ENCODE peak calls at places on chromosome 1, in eight cellular contexts. L is hypothalamus; Z is NCI-H2171; D is uterus; R is EH; J is activated CD8-positive, alpha-beta T cell treated with anti-CD3 and anti-CD28 coated beads for 36 hours; P is mesothelial cell of epicardium; I is H9. K is an unnamed sample.

GRCh38 chr1:97571760-97572159 is 349.1 kb downstream of the DPYD start:
- DNase-seq in L (no peak), Z (no peak), D (no peak), R (peak; percentile 31), J (no peak), P (no peak), I (no peak), K (no peak)

GRCh38 chr1:17874665-17875064 is 119.5 kb downstream of the ACTL8 start:
- DNase-seq in L (no peak), Z (no peak), D (no peak), R (peak; percentile 97), J (no peak), P (no peak), I (no peak), K (peak; percentile 65)

GRCh38 chr1:51231121-51231520 is 5.0 kb upstream of the RNF11 start:
- DNase-seq in L (no peak), Z (no peak), D (no peak), R (peak; percentile 21), J (no peak), P (no peak), I (no peak), K (no peak)

GRCh38 chr1:54980528-54981241 is at the start of gene TMEM61:
- DNase-seq in L (peak; percentile 10), Z (no peak), D (no peak), R (no peak), J (no peak), P (peak; percentile 41), I (peak; percentile 56), K (peak; percentile 72)

GRCh38 chr1:230087034-230087721 is 20.1 kb downstream of the GALNT2 start:
- DNase-seq in L (no peak), Z (peak; percentile 87), D (no peak), R (no peak), J (no peak), P (no peak), I (peak; percentile 8), K (no peak)

GRCh38 chr1:211828584-211829342 is 1.8 kb downstream of the LPGAT1 start:
- DNase-seq in L (no peak), Z (no peak), D (no peak), R (no peak), J (no peak), P (no peak), I (no peak), K (no peak)

GRCh38 chr1:238648296-238648695 is 738.1 kb upstream of the CHRM3 start:
- DNase-seq in L (no peak), Z (no peak), D (no peak), R (no peak), J (no peak), P (no peak), I (no peak), K (no peak)

GRCh38 chr1:150268342-150268705 is 492 bp downstream of the APH1A start:
- DNase-seq in L (peak; percentile 12), Z (no peak), D (no peak), R (peak; percentile 34), J (peak; percentile 48), P (no peak), I (no peak), K (peak; percentile 79)

GRCh38 chr1:204565617-204566582 is 49.7 kb downstream of the MDM4 start:
- DNase-seq in L (peak; percentile 44), Z (peak; percentile 69), D (peak; percentile 55), R (peak; percentile 82), J (peak; percentile 80), P (no peak), I (peak; percentile 80), K (no peak)

GRCh38 chr1:69702085-69702484 is 134.4 kb downstream of the LRRC7 start:
- DNase-seq in L (no peak), Z (no peak), D (no peak), R (no peak), J (no peak), P (no peak), I (no peak), K (no peak)

GRCh38 chr1:48493970-48494769 is 22.2 kb upstream of the SPATA6 start:
- DNase-seq in L (peak; percentile 57), Z (no peak), D (no peak), R (peak; percentile 89), J (no peak), P (no peak), I (no peak), K (no peak)

GRCh38 chr1:26677306-26678115 is 18.3 kb upstream of the ARID1A start:
- DNase-seq in L (peak; percentile 53), Z (peak; percentile 60), D (peak; percentile 84), R (peak; percentile 70), J (peak; percentile 75), P (peak; percentile 64), I (peak; percentile 86), K (peak; percentile 93)

GRCh38 chr1:153791856-153792253 is 16.6 kb downstream of the SLC27A3 start:
- DNase-seq in L (no peak), Z (no peak), D (no peak), R (peak; percentile 68), J (peak; percentile 65), P (no peak), I (peak; percentile 29), K (peak; percentile 61)

GRCh38 chr1:172698224-172698623 is 39.3 kb downstream of the FASLG start:
- DNase-seq in L (no peak), Z (no peak), D (no peak), R (no peak), J (no peak), P (no peak), I (no peak), K (no peak)

GRCh38 chr1:247077768-247078314 is 770 bp downstream of the ZNF670 start:
- DNase-seq in L (no peak), Z (no peak), D (no peak), R (peak; percentile 22), J (peak; percentile 56), P (no peak), I (no peak), K (no peak)